ENCODE peak calls at places on chromosomes 5 and 9, in six cellular contexts. I, B, A, S, J and E are unnamed samples.

GRCh38 chr5:54611290-54611951 is 93.9 kb downstream of the SNX18 start:
- DNase-seq in I (no peak), B (no peak), A (no peak), S (no peak), J (no peak), E (no peak)

GRCh38 chr5:1975406-1975715 is 92.6 kb upstream of the IRX4 start:
- DNase-seq in I (no peak), B (no peak), A (no peak), S (no peak), J (no peak), E (no peak)

GRCh38 chr5:96177303-96177869 is 215.7 kb upstream of the ELL2 start:
- DNase-seq in I (no peak), B (peak), A (no peak), S (no peak), J (no peak), E (no peak)

GRCh38 chr5:95029569-95030366 is 255.1 kb downstream of the MCTP1 start:
- DNase-seq in I (no peak), B (no peak), A (no peak), S (no peak), J (no peak), E (no peak)

GRCh38 chr5:150131978-150132694 is 23.5 kb downstream of the PDGFRB start:
- DNase-seq in I (no peak), B (no peak), A (no peak), S (no peak), J (no peak), E (no peak)

GRCh38 chr5:16540421-16540820 is 74.8 kb upstream of the ZNF622 start:
- DNase-seq in I (no peak), B (no peak), A (no peak), S (no peak), J (no peak), E (no peak)

GRCh38 chr5:132876020-132876759 is 2.7 kb downstream of the LEAP2 start:
- DNase-seq in I (no peak), B (no peak), A (no peak), S (no peak), J (no peak), E (no peak)

GRCh38 chr9:124500796-124501611 is 6.2 kb downstream of the NR5A1 start:
- DNase-seq in I (no peak), B (no peak), A (no peak), S (no peak), J (no peak), E (no peak)

GRCh38 chr5:147168578-147169327 is 66.1 kb upstream of the STK32A start:
- DNase-seq in I (no peak), B (no peak), A (no peak), S (no peak), J (no peak), E (no peak)

GRCh38 chr5:129431406-129431805 is 28.7 kb upstream of the ADAMTS19 start:
- DNase-seq in I (no peak), B (no peak), A (no peak), S (no peak), J (no peak), E (no peak)

GRCh38 chr5:150960791-150961396 is 56.1 kb upstream of the ZNF300 start:
- DNase-seq in I (no peak), B (no peak), A (no peak), S (no peak), J (no peak), E (no peak)

GRCh38 chr9:32525506-32525905 is 490 bp downstream of the RIGI start:
- DNase-seq in I (no peak), B (no peak), A (no peak), S (no peak), J (no peak), E (no peak)

GRCh38 chr9:109974143-109974917 is 194.3 kb downstream of the PALM2AKAP2 start:
- DNase-seq in I (no peak), B (peak), A (no peak), S (no peak), J (no peak), E (no peak)

GRCh38 chr5:65341835-65342234 is 139.9 kb downstream of the ADAMTS6 start:
- DNase-seq in I (no peak), B (no peak), A (no peak), S (no peak), J (no peak), E (no peak)

GRCh38 chr9:7094052-7094451 is 336.3 kb downstream of the KDM4C start:
- DNase-seq in I (no peak), B (no peak), A (no peak), S (no peak), J (no peak), E (no peak)

GRCh38 chr5:158754018-158754514 is 345.6 kb downstream of the EBF1 start:
- DNase-seq in I (no peak), B (no peak), A (no peak), S (no peak), J (no peak), E (no peak)

GRCh38 chr5:56549096-56549886 is 266.1 kb upstream of the MAP3K1 start:
- DNase-seq in I (no peak), B (no peak), A (no peak), S (no peak), J (no peak), E (no peak)

GRCh38 chr9:124869466-124869985 is 7.6 kb downstream of the ARPC5L start:
- DNase-seq in I (no peak), B (peak), A (no peak), S (peak), J (no peak), E (no peak)

GRCh38 chr9:114947058-114947457 is 16.7 kb upstream of the TNFSF8 start:
- DNase-seq in I (no peak), B (no peak), A (no peak), S (no peak), J (no peak), E (no peak)

GRCh38 chr5:55236800-55237199 is 3.4 kb upstream of the CCNO start:
- DNase-seq in I (no peak), B (no peak), A (no peak), S (no peak), J (no peak), E (no peak)

GRCh38 chr5:122263352-122264030 is 48.5 kb upstream of the SNCAIP start:
- DNase-seq in I (no peak), B (no peak), A (no peak), S (no peak), J (no peak), E (no peak)

GRCh38 chr9:133351908-133352634 is 4.1 kb downstream of the RPL7A start:
- DNase-seq in I (no peak), B (no peak), A (no peak), S (peak), J (no peak), E (no peak)

GRCh38 chr5:139137703-139138102 is 60.5 kb downstream of the SIL1 start:
- DNase-seq in I (peak), B (no peak), A (no peak), S (no peak), J (no peak), E (peak)

GRCh38 chr5:54915466-54916027 is 69.8 kb downstream of the ESM1 start:
- DNase-seq in I (no peak), B (no peak), A (no peak), S (no peak), J (no peak), E (no peak)